ENCODE peak calls at places on chromosomes 1 and 21, in four cellular contexts. B, W, A and H are unnamed samples.

GRCh38 chr21:33372582-33372981 is 30.6 kb upstream of the IFNGR2 start:
- DNase-seq in W (no peak), B (no peak), A (no peak), H (no peak)

GRCh38 chr1:181659348-181659957 is 176.1 kb downstream of the CACNA1E start:
- DNase-seq in W (no peak), B (no peak), A (no peak), H (no peak)

GRCh38 chr1:51410568-51411460 is 80.5 kb upstream of the TTC39A start:
- DNase-seq in A (no peak), B (no peak), W (peak; percentile 63), H (no peak)

GRCh38 chr1:51693420-51694144 is 76.7 kb downstream of the OSBPL9 start:
- DNase-seq in A (no peak), W (peak; percentile 53), B (no peak), H (no peak)

GRCh38 chr1:30684881-30685795 is 38.2 kb downstream of the MATN1 start:
- DNase-seq in B (peak; percentile 71), W (no peak), A (peak; percentile 97), H (peak; percentile 80)

GRCh38 chr1:63557365-63557987 is 34.2 kb downstream of the EFCAB7 start:
- DNase-seq in W (peak; percentile 6), A (peak; percentile 45), B (peak; percentile 45), H (peak; percentile 69)

GRCh38 chr21:27507695-27508094 is 540.8 kb upstream of the ADAMTS5 start:
- DNase-seq in B (no peak), A (no peak), W (no peak), H (no peak)

GRCh38 chr1:59926381-59927243 is at the start of gene CYP2J2:
- DNase-seq in B (peak; percentile 63), A (peak; percentile 86), W (peak; percentile 4), H (peak; percentile 78)

GRCh38 chr1:230176871-230177411 is 109.9 kb downstream of the GALNT2 start:
- DNase-seq in W (no peak), A (peak; percentile 47), B (peak; percentile 73), H (peak; percentile 37)

GRCh38 chr1:116833655-116834054 is 76.1 kb upstream of the PTGFRN start:
- DNase-seq in B (no peak), A (no peak), W (no peak), H (no peak)

GRCh38 chr1:234111458-234112142 is 207.1 kb downstream of the SLC35F3 start:
- DNase-seq in A (no peak), W (peak; percentile 12), B (peak; percentile 72), H (no peak)

GRCh38 chr1:906532-907420 is 16.9 kb upstream of the SAMD11 start:
- DNase-seq in B (peak; percentile 16), A (peak; percentile 68), W (peak; percentile 47), H (peak; percentile 70)

GRCh38 chr1:48236716-48237470 is 14.4 kb downstream of the SLC5A9 start:
- DNase-seq in W (peak; percentile 15), B (no peak), A (peak; percentile 12), H (no peak)

GRCh38 chr21:46229133-46229922 is 754 bp upstream of the LSS start:
- DNase-seq in B (peak; percentile 68), W (no peak), A (no peak), H (peak; percentile 80)

GRCh38 chr21:27190601-27191000 is 223.7 kb upstream of the ADAMTS5 start:
- DNase-seq in W (peak; percentile 57), B (no peak), A (no peak), H (no peak)

GRCh38 chr1:244844155-244845121 is 9.0 kb downstream of the COX20 start:
- DNase-seq in B (no peak), W (no peak), A (no peak), H (no peak)

GRCh38 chr1:32014937-32015363 is 1.3 kb downstream of the KHDRBS1 start:
- DNase-seq in A (no peak), W (no peak), B (no peak), H (no peak)

GRCh38 chr1:77428068-77428467 is 146.2 kb downstream of the AK5 start:
- DNase-seq in B (no peak), W (no peak), A (no peak), H (no peak)

GRCh38 chr1:93629101-93630059 is 52.3 kb downstream of the BCAR3 start:
- DNase-seq in A (peak; percentile 62), W (peak; percentile 55), B (no peak), H (no peak)

GRCh38 chr1:94514095-94514727 is 27.3 kb downstream of the F3 start:
- DNase-seq in B (peak; percentile 39), W (no peak), A (peak; percentile 30), H (no peak)

GRCh38 chr1:244841274-244841927 is 5.9 kb downstream of the COX20 start:
- DNase-seq in W (no peak), B (no peak), A (no peak), H (no peak)

GRCh38 chr1:19597463-19598309 is 46.4 kb upstream of the NBL1 start:
- DNase-seq in B (no peak), W (peak; percentile 47), A (peak; percentile 56), H (no peak)

GRCh38 chr1:64555947-64556346 is 86.0 kb downstream of the CACHD1 start:
- DNase-seq in B (no peak), A (no peak), W (no peak), H (no peak)

GRCh38 chr1:171220551-171221175 is 27.6 kb upstream of the FMO1 start:
- DNase-seq in B (peak; percentile 48), W (peak; percentile 65), A (no peak), H (no peak)

GRCh38 chr1:161189036-161189435 is 9.8 kb downstream of the ADAMTS4 start:
- DNase-seq in A (no peak), B (no peak), W (no peak), H (no peak)

GRCh38 chr21:37338671-37339526 is 27.7 kb upstream of the DYRK1A start:
- DNase-seq in W (peak; percentile 89), B (no peak), A (peak; percentile 23), H (no peak)

GRCh38 chr21:36733857-36734256 is 34.9 kb downstream of the SIM2 start:
- DNase-seq in W (no peak), A (no peak), B (no peak), H (no peak)

DNA sequence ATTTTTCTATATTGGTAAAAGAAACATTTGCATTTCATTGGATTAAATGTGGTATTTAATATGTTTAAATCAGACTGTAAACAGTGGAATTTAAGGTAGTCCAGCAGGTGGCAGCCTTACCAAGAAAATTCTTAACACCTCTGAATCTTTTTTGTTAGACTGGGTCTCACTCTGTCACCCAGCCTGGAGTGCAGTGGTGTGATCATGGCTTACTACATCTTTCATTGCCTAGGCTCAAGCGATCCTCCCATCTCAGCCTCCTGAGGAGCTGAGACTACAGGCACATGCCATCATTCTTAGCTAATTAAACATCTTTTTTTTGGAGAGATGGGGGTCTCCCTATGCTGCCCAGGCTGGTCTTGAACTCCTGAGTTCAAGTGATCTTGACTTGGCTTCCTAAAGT is 98.8 kb downstream of the RABGAP1L start:
- DNase-seq in A (peak; percentile 48), B (peak; percentile 36), W (peak; percentile 6), H (peak; percentile 69)
- TF ChIP-seq CTCF in A (peak; percentile 39), B (peak; percentile 76), W (peak; percentile 50), H (no peak)

GRCh38 chr1:198158766-198159589 is 2.2 kb downstream of the NEK7 start:
- DNase-seq in W (peak; percentile 82), B (peak; percentile 92), A (peak; percentile 94), H (peak; percentile 93)

GRCh38 chr1:198156745-198157240 is at the start of gene NEK7:
- DNase-seq in B (peak; percentile 85), W (peak; percentile 74), A (peak; percentile 90), H (peak; percentile 91)

GRCh38 chr1:198156111-198156744 is 570 bp upstream of the NEK7 start:
- DNase-seq in W (peak; percentile 75), B (peak; percentile 71), A (peak; percentile 80), H (peak; percentile 87)

GRCh38 chr1:198157241-198157846 is 546 bp downstream of the NEK7 start:
- DNase-seq in B (peak; percentile 74), W (peak; percentile 93), A (peak; percentile 92), H (peak; percentile 94)

DNA sequence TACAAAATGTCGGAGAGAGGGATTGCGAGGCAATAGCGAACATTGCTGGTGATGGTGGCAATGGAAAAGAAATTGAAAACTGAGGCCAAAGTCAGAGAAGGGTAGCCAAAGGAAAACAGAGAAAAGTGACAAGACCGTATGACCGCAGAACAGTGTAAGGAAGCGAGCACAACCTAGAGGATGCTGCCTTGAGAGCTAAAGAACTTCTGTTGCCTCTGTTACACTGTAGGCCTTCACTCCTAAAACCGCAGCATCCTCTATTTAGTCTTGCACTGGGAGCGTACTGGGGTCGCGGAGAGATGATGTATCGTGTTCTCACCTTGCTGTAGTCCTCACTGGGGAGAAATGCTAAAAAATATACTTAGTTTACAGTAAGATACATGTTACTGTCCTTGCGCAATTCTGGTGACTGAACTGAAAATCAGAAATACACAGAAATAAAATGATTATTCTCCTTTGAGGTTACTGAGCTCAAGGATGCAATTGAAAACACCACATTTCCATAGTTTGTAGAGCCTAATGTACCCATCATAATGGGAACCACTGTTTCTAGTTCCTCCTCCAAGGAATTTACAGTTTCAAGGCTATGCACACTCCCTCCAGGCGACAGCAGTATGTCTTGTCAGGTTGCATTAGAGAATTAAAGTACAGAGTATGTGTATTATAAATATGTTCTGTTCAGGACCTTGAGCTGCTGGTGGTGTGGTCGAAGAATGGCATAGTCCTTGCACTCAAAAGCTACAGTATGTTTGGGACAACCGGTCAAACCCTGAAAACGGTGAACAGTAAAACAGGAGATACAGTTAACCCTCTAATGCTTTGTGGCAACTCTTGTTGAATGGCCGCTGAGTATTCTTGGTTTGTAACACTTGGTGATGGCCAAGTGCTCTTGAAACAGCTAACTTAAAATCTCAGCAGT is 1.3 kb downstream of the NEK7 start:
- DNase-seq in B (no peak), W (peak; percentile 35), A (peak; percentile 24), H (no peak)
- TF ChIP-seq CTCF in B (no peak), W (no peak), A (no peak), H (no peak)

DNA sequence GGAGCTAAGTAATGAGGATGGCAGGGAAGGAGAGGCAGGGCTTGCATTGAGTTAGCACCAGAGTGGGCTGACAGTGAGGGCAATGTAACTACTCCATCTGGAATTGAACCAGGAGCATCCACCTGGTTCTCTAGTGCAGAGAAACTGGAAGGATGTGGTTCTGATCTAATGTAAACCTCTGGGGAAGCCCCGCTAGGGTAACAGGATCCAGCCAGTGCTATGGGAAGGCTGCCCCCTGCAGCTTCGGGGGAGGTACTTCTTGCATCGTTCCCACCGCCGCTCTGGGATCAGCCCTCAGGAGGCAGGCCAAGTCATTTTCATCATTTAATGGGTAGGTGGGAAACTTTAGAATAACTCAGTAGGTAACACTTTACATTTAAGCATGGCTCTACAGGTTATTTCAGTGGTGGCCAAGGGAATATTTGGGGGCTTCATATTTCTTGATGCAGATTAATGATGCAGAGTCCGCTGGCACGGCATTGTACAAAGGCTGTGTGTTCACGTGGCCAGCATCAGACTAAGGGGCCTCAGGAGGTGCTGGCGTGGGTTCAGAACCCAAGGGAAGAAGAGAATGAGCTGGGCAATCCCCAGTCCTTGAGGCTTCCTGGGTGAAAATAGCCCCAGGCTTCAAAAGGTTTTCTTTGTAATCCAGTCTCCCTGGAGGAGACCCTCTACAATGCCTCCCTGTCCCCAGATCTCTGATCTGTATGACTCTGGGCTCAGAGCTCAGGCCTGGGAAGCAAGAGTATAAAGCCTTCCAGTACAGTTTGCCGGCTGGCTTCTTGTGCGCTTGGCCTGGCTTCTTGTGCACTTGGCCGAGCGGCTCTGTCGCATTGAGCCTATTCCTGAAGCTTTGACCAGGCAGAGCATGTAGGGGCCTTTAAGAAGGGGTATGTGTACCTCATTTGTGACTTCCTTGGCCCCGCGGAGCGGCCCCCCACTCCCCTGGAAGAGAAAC is 26.4 kb upstream of the KAZN start:
- DNase-seq in B (peak; percentile 56), A (no peak), W (no peak), H (no peak)
- TF ChIP-seq CTCF in B (peak; percentile 56), A (no peak), W (peak; percentile 12), H (no peak)

DNA sequence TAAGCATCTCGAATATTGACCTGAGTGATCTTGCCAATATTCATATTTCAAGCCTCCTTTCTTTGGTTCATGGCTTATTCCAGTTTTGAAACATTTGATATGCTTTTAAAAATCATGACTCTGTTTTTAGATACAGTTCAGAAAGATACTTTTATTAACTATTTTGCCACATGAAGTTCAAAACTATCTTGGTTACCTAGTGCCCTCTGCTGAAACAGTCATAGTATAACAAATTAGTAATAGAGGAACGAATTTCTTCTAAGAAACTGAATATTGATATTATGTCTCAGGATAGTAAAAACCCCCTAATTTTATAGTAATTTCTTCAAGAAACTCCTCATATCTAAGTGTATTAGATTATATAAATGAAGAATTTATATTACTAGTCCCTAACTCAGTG is 52.6 kb upstream of the RC3H1 start:
- DNase-seq in A (no peak), W (peak; percentile 16), B (no peak), H (no peak)
- TF ChIP-seq CTCF in A (peak; percentile 21), W (peak; percentile 21), B (no peak), H (no peak)